ENCODE peak calls at places on chromosomes 5 and 9, in five cellular contexts. A, F, H, M and W are unnamed samples.
A peak's percentile ranks its signal among the peaks of the same experiment; 100 is the strongest.

GRCh38 chr9:77017505-77017894 is 2.0 kb upstream of the FOXB2 start:
- DNase-seq in M (no peak), A (no peak), H (no peak), F (no peak), W (no peak)

GRCh38 chr9:34575775-34576592 is 13.5 kb downstream of the CNTFR start:
- DNase-seq in A (no peak), F (no peak), M (no peak), H (no peak), W (no peak)

GRCh38 chr9:33785914-33786313 is 9.4 kb upstream of the PRSS3 start:
- DNase-seq in A (peak; percentile 65), F (no peak), H (peak; percentile 33), M (no peak), W (no peak)

GRCh38 chr9:93774331-93775102 is 180.6 kb downstream of the BARX1 start:
- DNase-seq in M (no peak), A (no peak), H (no peak), F (no peak), W (no peak)

GRCh38 chr5:2993771-2994170 is 242.3 kb upstream of the IRX2 start:
- DNase-seq in H (no peak), A (no peak), M (no peak), F (no peak), W (no peak)

GRCh38 chr9:114027901-114028465 is 50.1 kb downstream of the AMBP start:
- DNase-seq in A (no peak), F (no peak), M (no peak), H (no peak), W (no peak)

GRCh38 chr5:80921026-80921425 is 39.1 kb upstream of the RASGRF2 start:
- DNase-seq in F (no peak), A (no peak), H (no peak), M (no peak), W (no peak)

GRCh38 chr9:72954431-72955420 is 1.9 kb upstream of the ALDH1A1 start:
- DNase-seq in H (peak; percentile 49), A (peak; percentile 33), M (peak; percentile 51), F (no peak), W (no peak)

GRCh38 chr5:38576442-38576841 is 20.0 kb upstream of the LIFR start:
- DNase-seq in H (no peak), F (no peak), M (no peak), A (peak; percentile 30), W (no peak)

GRCh38 chr9:112338561-112338960 is 5.1 kb upstream of the PTBP3 start:
- DNase-seq in A (no peak), H (peak; percentile 38), F (no peak), M (no peak), W (no peak)

GRCh38 chr9:102206432-102206831 is 468.0 kb upstream of the GRIN3A start:
- DNase-seq in H (no peak), A (no peak), M (no peak), F (no peak), W (no peak)

GRCh38 chr5:16350816-16351215 is 114.8 kb downstream of the ZNF622 start:
- DNase-seq in H (no peak), M (no peak), F (no peak), A (no peak), W (no peak)

GRCh38 chr5:16346380-16346779 is 119.2 kb downstream of the ZNF622 start:
- DNase-seq in A (no peak), M (no peak), H (no peak), F (no peak), W (no peak)

GRCh38 chr5:16345454-16345853 is 120.1 kb downstream of the ZNF622 start:
- DNase-seq in M (no peak), A (peak; percentile 30), H (peak; percentile 0), F (peak; percentile 49), W (no peak)
- TF ChIP-seq CTCF in M (no peak), A (no peak), H (peak; percentile 12), F (peak; percentile 85), W (no peak)

GRCh38 chr9:124410321-124410913 is 4.8 kb downstream of the PSMB7 start:
- DNase-seq in A (no peak), M (no peak), H (peak; percentile 25), F (no peak), W (no peak)
- TF ChIP-seq CTCF in A (no peak), M (peak; percentile 29), H (peak; percentile 39), F (peak; percentile 19), W (no peak)

GRCh38 chr9:36290996-36291395 is 32.7 kb upstream of the GNE start:
- DNase-seq in F (no peak), A (no peak), M (no peak), H (no peak), W (no peak)
- TF ChIP-seq CTCF in F (no peak), A (no peak), M (no peak), H (no peak), W (no peak)

GRCh38 chr5:153148624-153148976 is 341.9 kb upstream of the GRIA1 start:
- DNase-seq in A (no peak), H (no peak), M (no peak), F (no peak), W (no peak)
- TF ChIP-seq CTCF in A (no peak), H (no peak), M (no peak), F (no peak), W (no peak)